ENCODE peak calls at places on chromosomes 2 and 18, in ten cellular contexts. L, O, B, H, Y, R, Z, D, Q and G are unnamed samples.

GRCh38 chr18:79064228-79064627 is 5.0 kb upstream of the ATP9B start:
- DNase-seq in L (no peak), O (no peak), B (no peak), H (no peak), Y (no peak), R (no peak), Z (no peak), D (no peak), Q (no peak), G (no peak)

GRCh38 chr2:55490554-55490953 is 29.0 kb upstream of the CFAP36 start:
- DNase-seq in L (no peak), O (peak), B (no peak), H (peak), Y (no peak), R (peak), Z (peak), D (peak), Q (no peak), G (no peak)

GRCh38 chr2:158616480-158616879 is 159.7 kb downstream of the PKP4 start:
- DNase-seq in L (no peak), O (no peak), B (no peak), H (no peak), Y (no peak), R (no peak), Z (no peak), D (no peak), Q (no peak), G (no peak)

GRCh38 chr2:133400411-133400810 is 167.9 kb downstream of the NCKAP5 start:
- DNase-seq in L (no peak), O (no peak), B (no peak), H (peak), Y (no peak), R (no peak), Z (no peak), D (no peak), Q (no peak), G (no peak)

GRCh38 chr2:167844714-167845530 is 402.5 kb downstream of the STK39 start:
- DNase-seq in L (no peak), O (no peak), B (no peak), H (no peak), Y (no peak), R (no peak), Z (no peak), D (no peak), Q (no peak), G (no peak)

GRCh38 chr2:107525420-107525819 is 301.3 kb upstream of the RGPD4 start:
- DNase-seq in L (no peak), O (no peak), B (no peak), H (no peak), Y (no peak), R (peak), Z (no peak), D (no peak), Q (no peak), G (no peak)

GRCh38 chr2:38731684-38732221 is 19.4 kb downstream of the SRSF7 start:
- DNase-seq in L (no peak), O (no peak), B (no peak), H (no peak), Y (no peak), R (no peak), Z (no peak), D (no peak), Q (no peak), G (no peak)

GRCh38 chr2:215366440-215367032 is 54.7 kb downstream of the ATIC start:
- DNase-seq in L (no peak), O (no peak), B (no peak), H (no peak), Y (no peak), R (no peak), Z (no peak), D (no peak), Q (no peak), G (no peak)

GRCh38 chr2:118209727-118210126 is 121.5 kb downstream of the INSIG2 start:
- DNase-seq in L (no peak), O (no peak), B (no peak), H (no peak), Y (no peak), R (no peak), Z (no peak), D (no peak), Q (no peak), G (no peak)

GRCh38 chr2:64017811-64018714 is 1.2 kb downstream of the VPS54 start:
- DNase-seq in L (peak), O (peak), B (no peak), H (peak), Y (no peak), R (peak), Z (no peak), D (no peak), Q (no peak), G (no peak)

GRCh38 chr2:200860092-200860795 is 4.2 kb downstream of the CLK1 start:
- DNase-seq in L (no peak), O (peak), B (no peak), H (peak), Y (no peak), R (no peak), Z (no peak), D (peak), Q (no peak), G (no peak)

GRCh38 chr18:70334728-70335329 is 46.0 kb downstream of the SOCS6 start:
- DNase-seq in L (no peak), O (no peak), B (no peak), H (no peak), Y (no peak), R (no peak), Z (no peak), D (no peak), Q (no peak), G (no peak)

GRCh38 chr2:113233593-113234550 is 44.8 kb downstream of the PAX8 start:
- DNase-seq in L (no peak), O (no peak), B (no peak), H (peak), Y (no peak), R (peak), Z (no peak), D (no peak), Q (no peak), G (no peak)

GRCh38 chr18:68985172-68985820 is 187.4 kb downstream of the CCDC102B start:
- DNase-seq in L (no peak), O (no peak), B (no peak), H (no peak), Y (no peak), R (no peak), Z (no peak), D (no peak), Q (no peak), G (no peak)

GRCh38 chr2:160516547-160517365 is 23.1 kb upstream of the RBMS1 start:
- DNase-seq in L (no peak), O (no peak), B (no peak), H (no peak), Y (no peak), R (peak), Z (no peak), D (no peak), Q (no peak), G (no peak)